ENCODE peak calls at places on chromosome 18, in nine cellular contexts. G is neural progenitor cell, O is cardiac fibroblast, X is progenitor cell of endocrine pancreas, D is uterus, Q is esophagus squamous epithelium, Z is fibroblast of villous mesenchyme, Y is endothelial cell, T is lower lobe of right lung. W is an unnamed sample.

GRCh38 chr18:61579581-61579980 is 246.4 kb downstream of the CDH20 start:
- DNase-seq in O (no peak), G (no peak), T (no peak), Z (no peak), D (no peak), Y (no peak), X (no peak), Q (no peak), W (no peak)

GRCh38 chr18:73118121-73118816 is 250.5 kb upstream of the NETO1 start:
- DNase-seq in X (no peak), G (no peak), Q (no peak), T (no peak), O (no peak), D (no peak), Y (no peak), Z (peak; percentile 5), W (no peak)

GRCh38 chr18:23088343-23088742 is 46.9 kb upstream of the CABLES1 start:
- DNase-seq in Q (no peak), O (no peak), X (no peak), Y (no peak), G (no peak), Z (no peak), T (no peak), D (no peak), W (no peak)

GRCh38 chr18:54822872-54823845 is 5.1 kb upstream of the RAB27B start:
- DNase-seq in Q (no peak), G (no peak), T (no peak), O (peak; percentile 87), Y (no peak), D (no peak), X (no peak), Z (peak; percentile 99), W (no peak)

GRCh38 chr18:9902832-9903231 is 11.0 kb upstream of the VAPA start:
- DNase-seq in G (peak; percentile 30), O (peak; percentile 64), Z (peak; percentile 52), D (no peak), Y (no peak), X (no peak), Q (no peak), T (no peak), W (no peak)

GRCh38 chr18:74425876-74426275 is 31.2 kb downstream of the DIPK1C start:
- DNase-seq in T (no peak), Z (no peak), X (no peak), Y (no peak), D (no peak), O (no peak), G (no peak), Q (no peak), W (no peak)

GRCh38 chr18:52156166-52156565 is 183.8 kb upstream of the DCC start:
- DNase-seq in T (no peak), D (no peak), Q (no peak), G (no peak), Z (no peak), X (no peak), O (no peak), Y (no peak), W (no peak)

GRCh38 chr18:44986933-44987332 is 306.2 kb downstream of the SETBP1 start:
- DNase-seq in X (no peak), O (no peak), Q (no peak), Z (peak; percentile 60), T (no peak), G (no peak), Y (no peak), D (no peak), W (no peak)

GRCh38 chr18:57004366-57005121 is 142.3 kb upstream of the BOD1L2 start:
- DNase-seq in O (peak; percentile 56), Z (peak; percentile 55), X (no peak), D (no peak), G (no peak), Q (no peak), Y (no peak), T (no peak), W (no peak)

GRCh38 chr18:55455938-55456337 is 132.1 kb downstream of the TCF4 start:
- DNase-seq in X (no peak), G (no peak), O (no peak), Y (no peak), Q (no peak), T (no peak), Z (no peak), D (no peak), W (no peak)

GRCh38 chr18:10437837-10438236 is 16.6 kb upstream of the APCDD1 start:
- DNase-seq in Y (no peak), X (no peak), Z (no peak), T (no peak), G (no peak), O (no peak), Q (no peak), D (no peak), W (no peak)

GRCh38 chr18:65751145-65752085 is 603 bp downstream of the CDH7 start:
- DNase-seq in O (no peak), G (peak; percentile 59), Z (no peak), D (no peak), T (peak; percentile 36), Q (no peak), Y (peak; percentile 26), X (peak; percentile 10), W (no peak)

GRCh38 chr18:48869591-48869990 is 81.2 kb downstream of the SMAD7 start:
- DNase-seq in Y (no peak), G (no peak), D (no peak), Z (no peak), T (peak; percentile 32), Q (no peak), O (no peak), X (no peak), W (no peak)

GRCh38 chr18:9682572-9682971 is 25.5 kb upstream of the RAB31 start:
- DNase-seq in Y (no peak), Q (no peak), X (no peak), O (no peak), Z (no peak), T (no peak), D (no peak), G (no peak), W (no peak)

GRCh38 chr18:70781860-70782453 is 493.1 kb downstream of the SOCS6 start:
- DNase-seq in Y (peak; percentile 12), O (peak; percentile 47), X (peak; percentile 51), T (no peak), Q (no peak), G (peak; percentile 70), Z (no peak), D (no peak), W (no peak)

DNA sequence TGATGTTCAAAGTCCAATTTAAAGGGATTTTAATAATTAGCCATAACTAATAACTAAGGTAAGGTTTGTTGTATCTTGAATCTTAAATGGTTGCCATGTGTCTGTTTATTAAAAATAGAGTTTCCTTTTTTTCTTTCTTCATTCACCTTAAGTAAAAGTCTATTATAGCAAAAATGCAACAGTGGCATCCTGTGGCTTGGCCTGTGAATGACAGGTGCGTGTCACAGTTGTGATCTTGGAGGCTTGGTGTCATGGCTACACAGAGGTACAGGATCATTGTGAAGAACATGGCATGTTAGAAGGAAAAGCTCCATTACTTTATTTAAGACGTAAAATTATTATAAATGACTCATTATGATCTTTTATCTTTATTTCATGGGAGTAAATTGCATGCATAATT is 246.1 kb downstream of the BCL2 start:
- DNase-seq in D (no peak), Q (no peak), Z (no peak), T (no peak), G (no peak), O (no peak), Y (no peak), X (no peak), W (no peak)
- TF ChIP-seq CTCF in D (no peak), Q (no peak), Z (no peak), T (no peak), G (no peak), O (no peak), Y (no peak), X (no peak), W (no peak)

DNA sequence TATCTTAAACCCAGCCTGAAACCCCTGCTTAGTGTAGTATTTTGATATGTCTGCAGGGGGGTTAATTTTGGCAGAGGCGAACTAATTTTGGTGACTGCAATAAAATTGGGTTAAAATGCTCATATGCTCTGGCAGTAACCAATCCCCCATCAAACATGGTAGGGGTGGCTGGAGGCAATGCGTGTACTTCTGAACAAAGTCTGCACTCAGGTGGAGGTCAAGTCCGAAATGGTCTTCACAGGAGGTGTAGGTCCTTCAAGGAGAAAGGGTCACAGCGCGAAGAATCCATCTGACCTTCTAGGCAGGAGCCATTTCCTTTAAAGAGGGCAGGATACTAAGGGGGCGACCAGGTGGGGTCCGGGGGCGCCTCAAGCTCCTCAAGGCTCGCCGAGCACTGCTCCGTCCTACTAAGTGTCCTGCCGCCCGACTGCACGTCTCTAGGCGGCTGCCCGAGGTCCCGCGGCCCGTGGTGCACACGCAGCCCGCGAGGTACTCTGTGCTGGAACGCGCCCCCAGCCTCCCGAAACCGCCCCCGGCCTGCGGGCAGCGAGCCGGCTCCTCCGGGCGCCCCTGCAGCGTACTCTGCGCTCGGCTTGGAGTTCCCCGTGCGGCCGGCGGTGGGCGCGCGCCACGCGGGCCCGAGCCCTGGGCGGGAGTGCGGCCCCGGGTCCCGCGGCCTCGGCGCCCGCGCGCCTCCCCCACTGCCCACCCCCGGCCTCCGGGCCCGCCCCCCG is 1.7 kb upstream of the LDLRAD4 start:
- DNase-seq in T (no peak), O (no peak), G (peak; percentile 75), Q (no peak), X (peak; percentile 52), Y (peak; percentile 68), Z (no peak), D (peak; percentile 61), W (no peak)
- TF ChIP-seq CTCF in T (peak; percentile 45), O (no peak), G (peak; percentile 32), Q (no peak), X (peak; percentile 50), Y (peak; percentile 11), Z (peak; percentile 14), D (peak; percentile 61), W (no peak)

GRCh38 chr18:79326413-79327198 is 69.1 kb upstream of the NFATC1 start:
- DNase-seq in X (no peak), Y (no peak), G (no peak), Q (no peak), Z (no peak), T (no peak), O (no peak), D (no peak), W (no peak)

GRCh38 chr18:79329786-79330185 is 65.9 kb upstream of the NFATC1 start:
- DNase-seq in X (no peak), Q (no peak), G (no peak), Y (no peak), T (no peak), O (no peak), D (no peak), Z (no peak), W (no peak)

GRCh38 chr18:79328917-79329316 is 66.8 kb upstream of the NFATC1 start:
- DNase-seq in O (no peak), X (no peak), D (no peak), Z (no peak), T (no peak), Y (no peak), G (no peak), Q (no peak), W (no peak)

GRCh38 chr18:79323471-79323870 is 72.3 kb upstream of the NFATC1 start:
- DNase-seq in O (no peak), Q (no peak), Z (no peak), G (no peak), X (no peak), D (no peak), Y (no peak), T (no peak), W (no peak)

GRCh38 chr18:79327199-79327545 is 68.6 kb upstream of the NFATC1 start:
- DNase-seq in G (no peak), Y (no peak), D (no peak), X (no peak), Z (no peak), T (no peak), Q (no peak), O (no peak), W (no peak)
- TF ChIP-seq CTCF in G (no peak), Y (no peak), D (no peak), X (no peak), Z (no peak), T (no peak), Q (no peak), O (no peak), W (no peak)

GRCh38 chr18:43061318-43061717 is 54.2 kb downstream of the RIT2 start:
- DNase-seq in O (no peak), Y (no peak), Q (no peak), G (no peak), D (no peak), X (no peak), Z (no peak), T (no peak), W (no peak)
- TF ChIP-seq CTCF in O (no peak), Y (no peak), Q (no peak), G (no peak), D (no peak), X (no peak), Z (no peak), T (no peak), W (no peak)

W was measured in omental fat pad.